ENCODE peak calls at places on chromosome 6, in seven cellular contexts. One of them, this sample, is unnamed.

GRCh38 chr6:151493495-151494234 is at the start of gene CCDC170:
- DNase-seq in IMR-90: no peak
- DNase-seq in cardiac muscle cell: peak; percentile 16
- DNase-seq in transverse colon: no peak
- DNase-seq in heart right ventricle: peak; percentile 64
- DNase-seq in substantia nigra: peak; percentile 4
- DNase-seq in RWPE1: no peak
- DNase-seq in this sample: peak; percentile 44

GRCh38 chr6:56604186-56604585 is 38.5 kb downstream of the DST start:
- DNase-seq in IMR-90: peak; percentile 22
- DNase-seq in cardiac muscle cell: no peak
- DNase-seq in transverse colon: no peak
- DNase-seq in heart right ventricle: no peak
- DNase-seq in substantia nigra: no peak
- DNase-seq in RWPE1: no peak
- DNase-seq in this sample: no peak

GRCh38 chr6:11616200-11616611 is 78.7 kb downstream of the TMEM170B start:
- DNase-seq in IMR-90: peak; percentile 98
- DNase-seq in cardiac muscle cell: peak; percentile 50
- DNase-seq in transverse colon: no peak
- DNase-seq in heart right ventricle: no peak
- DNase-seq in substantia nigra: no peak
- DNase-seq in RWPE1: no peak
- DNase-seq in this sample: no peak

GRCh38 chr6:170344631-170345576 is 38.3 kb downstream of the FAM120B start:
- DNase-seq in IMR-90: peak; percentile 61
- DNase-seq in cardiac muscle cell: peak; percentile 82
- DNase-seq in transverse colon: no peak
- DNase-seq in heart right ventricle: no peak
- DNase-seq in substantia nigra: no peak
- DNase-seq in RWPE1: peak; percentile 74
- DNase-seq in this sample: no peak

GRCh38 chr6:36962874-36963273 is 8.3 kb downstream of the PI16 start:
- DNase-seq in IMR-90: peak; percentile 51
- DNase-seq in cardiac muscle cell: peak; percentile 71
- DNase-seq in transverse colon: peak; percentile 74
- DNase-seq in heart right ventricle: peak; percentile 72
- DNase-seq in substantia nigra: no peak
- DNase-seq in RWPE1: no peak
- DNase-seq in this sample: peak; percentile 83

GRCh38 chr6:10521104-10521808 is at the start of gene GCNT2:
- DNase-seq in IMR-90: peak; percentile 23
- DNase-seq in cardiac muscle cell: peak; percentile 28
- DNase-seq in transverse colon: peak; percentile 22
- DNase-seq in heart right ventricle: no peak
- DNase-seq in substantia nigra: no peak
- DNase-seq in RWPE1: peak; percentile 22
- DNase-seq in this sample: no peak

GRCh38 chr6:121510568-121511177 is 75.2 kb downstream of the GJA1 start:
- DNase-seq in IMR-90: peak; percentile 26
- DNase-seq in cardiac muscle cell: peak; percentile 32
- DNase-seq in transverse colon: no peak
- DNase-seq in heart right ventricle: no peak
- DNase-seq in substantia nigra: no peak
- DNase-seq in RWPE1: no peak
- DNase-seq in this sample: no peak

GRCh38 chr6:7697820-7698623 is 27.9 kb upstream of the BMP6 start:
- DNase-seq in IMR-90: peak; percentile 97
- DNase-seq in cardiac muscle cell: peak; percentile 95
- DNase-seq in transverse colon: peak; percentile 13
- DNase-seq in heart right ventricle: no peak
- DNase-seq in substantia nigra: no peak
- DNase-seq in RWPE1: peak; percentile 60
- DNase-seq in this sample: no peak

GRCh38 chr6:128432394-128432793 is 88.0 kb downstream of the PTPRK start:
- DNase-seq in IMR-90: peak; percentile 74
- DNase-seq in cardiac muscle cell: peak; percentile 43
- DNase-seq in transverse colon: no peak
- DNase-seq in heart right ventricle: no peak
- DNase-seq in substantia nigra: no peak
- DNase-seq in RWPE1: peak; percentile 46
- DNase-seq in this sample: no peak

GRCh38 chr6:10421508-10422281 is 6.8 kb upstream of the TFAP2A start:
- DNase-seq in IMR-90: no peak
- DNase-seq in cardiac muscle cell: no peak
- DNase-seq in transverse colon: no peak
- DNase-seq in heart right ventricle: no peak
- DNase-seq in substantia nigra: no peak
- DNase-seq in RWPE1: no peak
- DNase-seq in this sample: no peak

GRCh38 chr6:42001506-42001905 is 48.8 kb upstream of the TAF8 start:
- DNase-seq in IMR-90: no peak
- DNase-seq in cardiac muscle cell: no peak
- DNase-seq in transverse colon: no peak
- DNase-seq in heart right ventricle: no peak
- DNase-seq in substantia nigra: no peak
- DNase-seq in RWPE1: no peak
- DNase-seq in this sample: no peak

GRCh38 chr6:109867009-109867969 is 110.8 kb upstream of the GPR6 start:
- DNase-seq in IMR-90: peak; percentile 6
- DNase-seq in cardiac muscle cell: peak; percentile 50
- DNase-seq in transverse colon: no peak
- DNase-seq in heart right ventricle: peak; percentile 13
- DNase-seq in substantia nigra: peak; percentile 8
- DNase-seq in RWPE1: no peak
- DNase-seq in this sample: no peak

GRCh38 chr6:135236319-135236718 is 55.2 kb downstream of the MYB start:
- DNase-seq in IMR-90: no peak
- DNase-seq in cardiac muscle cell: no peak
- DNase-seq in transverse colon: no peak
- DNase-seq in heart right ventricle: no peak
- DNase-seq in substantia nigra: no peak
- DNase-seq in RWPE1: no peak
- DNase-seq in this sample: no peak

GRCh38 chr6:125117818-125118217 is 35.8 kb upstream of the TPD52L1 start:
- DNase-seq in IMR-90: no peak
- DNase-seq in cardiac muscle cell: no peak
- DNase-seq in transverse colon: no peak
- DNase-seq in heart right ventricle: no peak
- DNase-seq in substantia nigra: no peak
- DNase-seq in RWPE1: no peak
- DNase-seq in this sample: no peak

GRCh38 chr6:24606200-24606599 is 39.8 kb downstream of the KIAA0319 start:
- DNase-seq in IMR-90: no peak
- DNase-seq in cardiac muscle cell: no peak
- DNase-seq in transverse colon: no peak
- DNase-seq in heart right ventricle: no peak
- DNase-seq in substantia nigra: no peak
- DNase-seq in RWPE1: no peak
- DNase-seq in this sample: no peak

GRCh38 chr6:32401564-32401963 is 5.4 kb downstream of the BTNL2 start:
- DNase-seq in IMR-90: no peak
- DNase-seq in cardiac muscle cell: no peak
- DNase-seq in transverse colon: no peak
- DNase-seq in heart right ventricle: no peak
- DNase-seq in substantia nigra: no peak
- DNase-seq in RWPE1: no peak
- DNase-seq in this sample: no peak

GRCh38 chr6:79949235-79949634 is 1.9 kb upstream of the ELOVL4 start:
- DNase-seq in IMR-90: peak; percentile 75
- DNase-seq in cardiac muscle cell: peak; percentile 82
- DNase-seq in transverse colon: peak; percentile 64
- DNase-seq in heart right ventricle: no peak
- DNase-seq in substantia nigra: no peak
- DNase-seq in RWPE1: peak; percentile 28
- DNase-seq in this sample: no peak

GRCh38 chr6:30591008-30591407 is 19.8 kb downstream of the ABCF1 start:
- DNase-seq in IMR-90: peak; percentile 72
- DNase-seq in cardiac muscle cell: peak; percentile 57
- DNase-seq in transverse colon: no peak
- DNase-seq in heart right ventricle: no peak
- DNase-seq in substantia nigra: no peak
- DNase-seq in RWPE1: peak; percentile 83
- DNase-seq in this sample: no peak

GRCh38 chr6:30589754-30590358 is 18.6 kb downstream of the ABCF1 start:
- DNase-seq in IMR-90: no peak
- DNase-seq in cardiac muscle cell: no peak
- DNase-seq in transverse colon: no peak
- DNase-seq in heart right ventricle: no peak
- DNase-seq in substantia nigra: no peak
- DNase-seq in RWPE1: no peak
- DNase-seq in this sample: no peak

GRCh38 chr6:30592287-30592686 is 21.0 kb downstream of the ABCF1 start:
- DNase-seq in IMR-90: no peak
- DNase-seq in cardiac muscle cell: no peak
- DNase-seq in transverse colon: no peak
- DNase-seq in heart right ventricle: no peak
- DNase-seq in substantia nigra: no peak
- DNase-seq in RWPE1: no peak
- DNase-seq in this sample: no peak

GRCh38 chr6:30590509-30590908 is 19.3 kb downstream of the ABCF1 start:
- DNase-seq in IMR-90: no peak
- DNase-seq in cardiac muscle cell: no peak
- DNase-seq in transverse colon: no peak
- DNase-seq in heart right ventricle: no peak
- DNase-seq in substantia nigra: no peak
- DNase-seq in RWPE1: no peak
- DNase-seq in this sample: no peak
- H3K27ac ChIP-seq in IMR-90: peak overlapping the region; percentile 85
- H3K27ac ChIP-seq in cardiac muscle cell: peak overlapping the region; percentile 30
- H3K27ac ChIP-seq in transverse colon: no peak overlapping the region
- H3K27ac ChIP-seq in heart right ventricle: no peak overlapping the region
- H3K27ac ChIP-seq in substantia nigra: no peak overlapping the region
- H3K27ac ChIP-seq in RWPE1: peak overlapping the region; percentile 62
- H3K27ac ChIP-seq in this sample: peak overlapping the region; percentile 56

GRCh38 chr6:1024587-1024986 is 287.3 kb upstream of the FOXQ1 start:
- DNase-seq in IMR-90: peak; percentile 82
- DNase-seq in cardiac muscle cell: no peak
- DNase-seq in transverse colon: peak; percentile 17
- DNase-seq in heart right ventricle: no peak
- DNase-seq in substantia nigra: no peak
- DNase-seq in RWPE1: no peak
- DNase-seq in this sample: no peak

GRCh38 chr6:1020837-1021236 is 291.1 kb upstream of the FOXQ1 start:
- DNase-seq in IMR-90: no peak
- DNase-seq in cardiac muscle cell: no peak
- DNase-seq in transverse colon: no peak
- DNase-seq in heart right ventricle: no peak
- DNase-seq in substantia nigra: no peak
- DNase-seq in RWPE1: no peak
- DNase-seq in this sample: no peak

GRCh38 chr6:1022719-1023118 is 289.2 kb upstream of the FOXQ1 start:
- DNase-seq in IMR-90: no peak
- DNase-seq in cardiac muscle cell: no peak
- DNase-seq in transverse colon: no peak
- DNase-seq in heart right ventricle: no peak
- DNase-seq in substantia nigra: no peak
- DNase-seq in RWPE1: no peak
- DNase-seq in this sample: no peak

GRCh38 chr6:1024161-1024560 is 287.7 kb upstream of the FOXQ1 start:
- DNase-seq in IMR-90: no peak
- DNase-seq in cardiac muscle cell: no peak
- DNase-seq in transverse colon: no peak
- DNase-seq in heart right ventricle: no peak
- DNase-seq in substantia nigra: no peak
- DNase-seq in RWPE1: no peak
- DNase-seq in this sample: no peak

GRCh38 chr6:1023229-1023628 is 288.7 kb upstream of the FOXQ1 start:
- DNase-seq in IMR-90: no peak
- DNase-seq in cardiac muscle cell: no peak
- DNase-seq in transverse colon: no peak
- DNase-seq in heart right ventricle: no peak
- DNase-seq in substantia nigra: no peak
- DNase-seq in RWPE1: no peak
- DNase-seq in this sample: no peak
- H3K27ac ChIP-seq in IMR-90: no peak overlapping the region
- H3K27ac ChIP-seq in cardiac muscle cell: no peak overlapping the region
- H3K27ac ChIP-seq in transverse colon: no peak overlapping the region
- H3K27ac ChIP-seq in heart right ventricle: no peak overlapping the region
- H3K27ac ChIP-seq in substantia nigra: no peak overlapping the region
- H3K27ac ChIP-seq in RWPE1: no peak overlapping the region
- H3K27ac ChIP-seq in this sample: no peak overlapping the region

GRCh38 chr6:88361754-88362153 is 195.6 kb upstream of the CNR1 start:
- DNase-seq in IMR-90: no peak
- DNase-seq in cardiac muscle cell: no peak
- DNase-seq in transverse colon: no peak
- DNase-seq in heart right ventricle: no peak
- DNase-seq in substantia nigra: no peak
- DNase-seq in RWPE1: no peak
- DNase-seq in this sample: no peak

GRCh38 chr6:88358846-88359245 is 192.7 kb upstream of the CNR1 start:
- DNase-seq in IMR-90: no peak
- DNase-seq in cardiac muscle cell: peak; percentile 29
- DNase-seq in transverse colon: no peak
- DNase-seq in heart right ventricle: no peak
- DNase-seq in substantia nigra: no peak
- DNase-seq in RWPE1: no peak
- DNase-seq in this sample: no peak

GRCh38 chr6:88359530-88360202 is 193.5 kb upstream of the CNR1 start:
- DNase-seq in IMR-90: no peak
- DNase-seq in cardiac muscle cell: no peak
- DNase-seq in transverse colon: no peak
- DNase-seq in heart right ventricle: no peak
- DNase-seq in substantia nigra: no peak
- DNase-seq in RWPE1: no peak
- DNase-seq in this sample: no peak

GRCh38 chr6:88361298-88361697 is 195.2 kb upstream of the CNR1 start:
- DNase-seq in IMR-90: no peak
- DNase-seq in cardiac muscle cell: no peak
- DNase-seq in transverse colon: no peak
- DNase-seq in heart right ventricle: no peak
- DNase-seq in substantia nigra: no peak
- DNase-seq in RWPE1: no peak
- DNase-seq in this sample: no peak

DNA sequence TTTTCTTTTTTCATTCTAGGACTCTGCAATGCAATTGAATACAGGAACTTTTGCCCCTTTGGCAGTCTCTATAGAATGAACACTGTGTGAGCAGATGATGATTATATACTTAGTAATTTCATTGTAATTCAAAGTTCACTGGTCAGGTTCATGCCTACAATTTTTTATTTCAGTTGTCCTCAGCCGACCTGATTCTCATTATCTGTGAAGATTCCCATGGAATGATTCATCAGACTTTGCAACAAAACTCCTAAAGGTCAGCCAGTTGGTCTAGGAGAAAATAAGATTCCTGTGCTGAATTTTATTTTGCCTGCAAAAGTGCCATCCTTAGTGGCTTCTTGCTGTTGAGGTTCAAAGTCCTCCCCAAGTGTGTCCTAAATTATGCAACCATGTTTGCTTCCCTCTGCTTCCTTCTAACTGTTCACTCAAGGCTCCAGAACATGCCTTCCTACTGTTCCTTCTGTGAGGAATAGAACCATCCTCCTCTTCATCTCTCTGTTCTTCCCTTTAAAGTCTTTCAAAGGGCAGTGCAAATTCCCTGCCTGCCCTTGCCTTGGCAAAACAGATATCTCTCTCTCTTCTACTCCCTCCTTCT is 194.2 kb upstream of the CNR1 start:
- DNase-seq in IMR-90: no peak
- DNase-seq in cardiac muscle cell: peak; percentile 80
- DNase-seq in transverse colon: no peak
- DNase-seq in heart right ventricle: no peak
- DNase-seq in substantia nigra: no peak
- DNase-seq in RWPE1: peak; percentile 83
- DNase-seq in this sample: no peak
- H3K27ac ChIP-seq in IMR-90: no peak overlapping the region
- H3K27ac ChIP-seq in cardiac muscle cell: no peak overlapping the region
- H3K27ac ChIP-seq in transverse colon: no peak overlapping the region
- H3K27ac ChIP-seq in heart right ventricle: no peak overlapping the region
- H3K27ac ChIP-seq in substantia nigra: no peak overlapping the region
- H3K27ac ChIP-seq in RWPE1: no peak overlapping the region
- H3K27ac ChIP-seq in this sample: no peak overlapping the region

GRCh38 chr6:52328303-52328662 is 33.7 kb upstream of the PAQR8 start:
- DNase-seq in IMR-90: no peak
- DNase-seq in cardiac muscle cell: no peak
- DNase-seq in transverse colon: peak; percentile 68
- DNase-seq in heart right ventricle: no peak
- DNase-seq in substantia nigra: no peak
- DNase-seq in RWPE1: no peak
- DNase-seq in this sample: no peak
- H3K27ac ChIP-seq in IMR-90: no peak overlapping the region
- H3K27ac ChIP-seq in cardiac muscle cell: no peak overlapping the region
- H3K27ac ChIP-seq in transverse colon: peak overlapping the region; percentile 83
- H3K27ac ChIP-seq in heart right ventricle: no peak overlapping the region
- H3K27ac ChIP-seq in substantia nigra: no peak overlapping the region
- H3K27ac ChIP-seq in RWPE1: no peak overlapping the region
- H3K27ac ChIP-seq in this sample: no peak overlapping the region

This sample was measured in psoas muscle.